ENCODE peak calls at places on chromosome 12, in four cellular contexts. N, T, Q and I are unnamed samples.

GRCh38 chr12:1465990-1466389 is 128.4 kb downstream of the FBXL14 start:
- DNase-seq in Q (no peak), N (no peak), T (no peak), I (no peak)

GRCh38 chr12:121860257-121860656 is 1.6 kb upstream of the HPD start:
- DNase-seq in N (no peak), Q (no peak), T (no peak), I (peak; percentile 24)

GRCh38 chr12:49273726-49274395 is 9.0 kb downstream of the TUBA1C start:
- DNase-seq in N (no peak), T (no peak), Q (no peak), I (no peak)

GRCh38 chr12:104652910-104653309 is 196.2 kb downstream of the CHST11 start:
- DNase-seq in T (no peak), Q (no peak), N (no peak), I (no peak)

GRCh38 chr12:55736780-55737580 is 5.9 kb upstream of the GDF11 start:
- DNase-seq in N (peak; percentile 98), T (peak; percentile 66), Q (no peak), I (peak; percentile 98)

GRCh38 chr12:130703733-130704375 is 12.2 kb downstream of the RIMBP2 start:
- DNase-seq in T (no peak), Q (no peak), N (peak; percentile 18), I (no peak)

GRCh38 chr12:5078423-5078822 is 34.7 kb downstream of the KCNA5 start:
- DNase-seq in T (no peak), N (no peak), Q (no peak), I (no peak)

GRCh38 chr12:94815958-94816357 is 165.6 kb upstream of the TMCC3 start:
- DNase-seq in N (peak; percentile 93), Q (peak; percentile 48), T (no peak), I (peak; percentile 90)

GRCh38 chr12:3200779-3201738 is 123.9 kb downstream of the TSPAN9 start:
- DNase-seq in Q (no peak), T (no peak), N (no peak), I (no peak)

GRCh38 chr12:112013601-112014402 is 576 bp downstream of the ERP29 start:
- DNase-seq in Q (peak; percentile 56), T (peak; percentile 82), N (peak; percentile 88), I (peak; percentile 91)
- H2BK15ac ChIP-seq in Q (no peak overlapping the region), T (peak overlapping the region; percentile 9), N (no peak overlapping the region), I (no peak overlapping the region)

DNA sequence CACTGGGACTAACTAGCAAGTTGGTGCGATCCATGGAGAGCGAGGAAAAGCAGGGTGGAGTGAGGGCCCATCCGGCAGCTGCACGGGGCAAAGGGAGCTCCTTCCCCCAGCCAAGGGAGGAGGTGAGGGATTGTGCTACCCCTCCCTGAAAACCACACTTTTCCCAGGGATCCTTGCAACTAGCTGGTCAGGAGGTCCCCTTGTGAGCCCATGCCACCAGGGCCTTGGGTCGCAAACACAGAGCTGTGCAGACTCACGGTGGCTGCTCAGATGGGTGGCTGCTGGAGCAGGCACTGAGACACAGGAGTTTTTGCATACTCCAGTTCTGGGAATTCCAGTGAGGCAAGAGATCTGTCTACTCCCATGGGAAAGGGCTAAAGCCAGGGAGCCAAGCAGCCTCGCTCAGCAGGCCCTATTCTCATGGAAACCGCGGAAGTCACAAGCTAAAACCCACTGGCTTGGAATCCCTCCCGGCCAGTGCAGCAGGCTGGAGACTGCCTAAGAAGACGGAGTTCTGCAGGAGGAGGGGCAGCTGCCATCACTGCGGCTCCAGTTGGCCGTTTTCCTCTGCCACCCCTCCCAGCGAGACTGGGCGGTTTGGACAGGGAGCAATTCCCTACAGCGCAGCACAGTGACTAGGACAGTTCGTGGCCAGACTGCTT is 10.9 kb upstream of the ZNF705A start:
- DNase-seq in Q (peak; percentile 5), N (peak; percentile 89), T (peak; percentile 85), I (peak; percentile 17)
- H2BK15ac ChIP-seq in Q (no peak overlapping the region), N (no peak overlapping the region), T (peak overlapping the region; percentile 18), I (no peak overlapping the region)

DNA sequence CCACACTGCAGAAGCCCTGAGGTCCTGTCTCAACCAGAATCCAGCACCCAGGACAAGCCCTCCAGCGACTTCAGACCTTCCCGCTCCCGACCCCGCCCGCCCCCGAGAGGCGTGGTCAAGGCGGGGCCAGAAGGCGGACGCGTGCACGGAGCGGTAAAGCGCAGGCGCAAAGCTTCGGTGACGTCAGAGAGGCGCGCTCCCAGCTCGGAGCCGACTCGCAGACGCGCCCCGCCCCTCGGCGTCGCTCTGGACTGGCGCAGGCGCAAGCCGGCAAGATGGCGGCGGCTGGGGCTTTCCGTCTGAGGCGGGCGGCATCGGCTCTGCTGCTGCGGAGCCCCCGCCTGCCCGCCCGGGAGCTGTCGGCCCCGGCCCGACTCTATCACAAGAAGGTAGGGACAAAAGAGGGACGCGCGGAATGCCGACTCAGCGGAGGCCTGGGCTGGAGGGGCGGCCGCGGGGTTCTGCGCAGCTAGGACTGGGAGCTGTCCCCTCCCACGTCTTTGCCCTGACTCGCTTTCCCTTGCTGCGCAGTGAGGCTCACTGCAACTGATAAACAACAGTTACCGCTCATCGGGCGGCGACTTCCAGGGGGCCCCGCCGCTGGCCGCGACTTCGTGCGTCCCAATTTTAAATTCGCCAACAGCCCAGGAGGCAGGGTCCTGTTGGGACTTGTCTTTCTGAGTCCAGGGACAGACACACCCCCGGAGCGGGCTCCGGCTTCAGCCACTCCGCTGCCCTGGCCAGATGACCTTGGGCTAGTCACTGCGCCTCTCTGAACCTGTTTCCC is at the start of gene ISCU:
- DNase-seq in N (peak; percentile 99), Q (peak; percentile 99), T (peak; percentile 95), I (peak; percentile 99)
- H2BK15ac ChIP-seq in N (no peak within 1 kb of the TSS), Q (no peak within 1 kb of the TSS), T (no peak within 1 kb of the TSS), I (no peak within 1 kb of the TSS)

DNA sequence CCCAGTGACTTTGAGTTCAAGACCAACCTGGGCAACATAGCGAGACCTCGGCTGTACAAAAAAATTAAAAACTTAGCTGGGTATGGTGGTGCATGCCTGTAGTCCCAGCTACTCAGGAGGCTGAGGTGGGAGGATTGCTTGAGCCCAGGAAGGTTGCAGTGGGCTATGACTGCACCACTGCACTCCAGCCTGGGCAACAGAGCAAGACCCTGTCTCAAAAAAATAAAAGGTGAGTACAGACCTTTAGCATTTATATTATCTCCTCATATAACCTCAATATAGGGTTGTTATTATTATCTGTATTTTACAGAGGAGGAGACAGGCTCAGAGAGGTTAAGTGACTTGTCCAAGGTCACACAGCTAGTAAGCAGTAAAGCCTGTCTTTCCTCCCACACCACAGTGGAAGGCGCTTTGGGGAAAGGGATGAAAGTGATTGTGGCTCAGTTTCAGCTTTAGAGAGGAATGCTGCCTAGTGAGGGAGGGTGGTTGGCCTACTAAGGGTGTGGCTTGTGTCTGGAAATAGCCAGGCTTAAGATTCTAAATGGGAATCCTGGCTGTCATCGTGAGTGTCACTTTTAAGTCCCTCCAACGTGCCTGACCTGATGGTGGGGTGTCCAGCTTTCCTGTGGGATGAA is 7.2 kb downstream of the TPCN1 start:
- DNase-seq in N (no peak), T (no peak), Q (no peak), I (no peak)
- H2BK15ac ChIP-seq in N (no peak overlapping the region), T (peak overlapping the region; percentile 49), Q (no peak overlapping the region), I (no peak overlapping the region)

GRCh38 chr12:91262023-91262676 is 79.5 kb upstream of the DCN start:
- DNase-seq in N (no peak), Q (no peak), T (no peak), I (no peak)

GRCh38 chr12:91267039-91267438 is 84.4 kb upstream of the DCN start:
- DNase-seq in Q (no peak), N (no peak), T (no peak), I (no peak)

DNA sequence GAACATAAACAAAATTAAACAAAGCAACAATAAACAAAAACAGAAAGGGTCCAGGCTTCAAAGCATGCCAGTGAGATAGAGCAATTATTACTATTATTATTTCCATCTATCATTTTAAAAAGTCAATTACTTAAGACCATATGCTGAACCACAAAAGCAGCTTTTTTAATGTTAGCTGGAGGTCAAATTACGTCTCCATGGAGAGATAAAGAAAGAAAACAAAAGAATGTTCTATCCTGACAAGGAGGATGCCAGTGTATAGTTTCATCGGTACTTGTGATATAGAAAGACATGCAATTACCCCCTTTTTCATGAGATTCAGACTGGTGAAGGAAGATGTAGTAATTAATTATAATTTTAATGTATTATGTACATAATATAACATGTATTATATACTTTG is 81.6 kb upstream of the DCN start:
- DNase-seq in Q (no peak), N (no peak), T (no peak), I (no peak)
- H2BK15ac ChIP-seq in Q (no peak overlapping the region), N (no peak overlapping the region), T (no peak overlapping the region), I (no peak overlapping the region)